ENCODE peak calls at places on chromosomes 6 and 20, in four cellular contexts. V is heart left ventricle, W is tibial nerve, H is erythroblast. A is an unnamed sample.

GRCh38 chr6:39835856-39836442 is 43.8 kb downstream of the DAAM2 start:
- DNase-seq in W (no peak), H (no peak), V (no peak), A (no peak)

GRCh38 chr6:121849477-121849876 is 414.0 kb downstream of the GJA1 start:
- DNase-seq in V (peak), H (peak), W (peak), A (peak)

GRCh38 chr6:14396826-14397517 is 279.4 kb downstream of the CD83 start:
- DNase-seq in W (no peak), H (peak), V (no peak), A (peak)

GRCh38 chr20:47080365-47080764 is 185.7 kb downstream of the EYA2 start:
- DNase-seq in H (no peak), W (no peak), V (no peak), A (no peak)

GRCh38 chr20:44448753-44449546 is 26.7 kb upstream of the TTPAL start:
- DNase-seq in W (no peak), H (peak), V (no peak), A (peak)

GRCh38 chr20:63747622-63748355 is 8.2 kb downstream of the SLC2A4RG start:
- DNase-seq in W (no peak), V (no peak), H (no peak), A (no peak)

GRCh38 chr6:38843798-38844197 is 128.7 kb downstream of the DNAH8 start:
- DNase-seq in V (no peak), W (no peak), H (no peak), A (no peak)

GRCh38 chr6:46565531-46565930 is 74.3 kb upstream of the RCAN2 start:
- DNase-seq in V (no peak), H (no peak), W (no peak), A (no peak)

GRCh38 chr6:71349395-71349794 is 60.8 kb downstream of the OGFRL1 start:
- DNase-seq in W (no peak), V (no peak), H (peak), A (no peak)

GRCh38 chr20:50034567-50035170 is 51.9 kb downstream of the SNAI1 start:
- DNase-seq in W (no peak), H (no peak), V (no peak), A (no peak)

GRCh38 chr6:112018619-112019416 is 35.1 kb upstream of the CCN6 start:
- DNase-seq in V (peak), W (no peak), H (no peak), A (no peak)

GRCh38 chr6:123801067-123801466 is 2.6 kb upstream of the NKAIN2 start:
- DNase-seq in H (no peak), W (no peak), V (no peak), A (no peak)

GRCh38 chr6:23006656-23007055 is 437.3 kb downstream of the HDGFL1 start:
- DNase-seq in W (no peak), V (no peak), H (no peak), A (no peak)

GRCh38 chr6:29516108-29516507 is 28.4 kb upstream of the MAS1L start:
- DNase-seq in W (no peak), V (no peak), H (no peak), A (no peak)

GRCh38 chr20:37757550-37757949 is 63.7 kb downstream of the CTNNBL1 start:
- DNase-seq in W (no peak), V (no peak), H (peak), A (no peak)

GRCh38 chr20:33664762-33665144 is 2.0 kb upstream of the ACTL10 start:
- DNase-seq in W (no peak), H (no peak), V (no peak), A (no peak)

GRCh38 chr20:19806806-19807691 is 49.0 kb downstream of the RIN2 start:
- DNase-seq in V (no peak), H (no peak), W (no peak), A (no peak)

DNA sequence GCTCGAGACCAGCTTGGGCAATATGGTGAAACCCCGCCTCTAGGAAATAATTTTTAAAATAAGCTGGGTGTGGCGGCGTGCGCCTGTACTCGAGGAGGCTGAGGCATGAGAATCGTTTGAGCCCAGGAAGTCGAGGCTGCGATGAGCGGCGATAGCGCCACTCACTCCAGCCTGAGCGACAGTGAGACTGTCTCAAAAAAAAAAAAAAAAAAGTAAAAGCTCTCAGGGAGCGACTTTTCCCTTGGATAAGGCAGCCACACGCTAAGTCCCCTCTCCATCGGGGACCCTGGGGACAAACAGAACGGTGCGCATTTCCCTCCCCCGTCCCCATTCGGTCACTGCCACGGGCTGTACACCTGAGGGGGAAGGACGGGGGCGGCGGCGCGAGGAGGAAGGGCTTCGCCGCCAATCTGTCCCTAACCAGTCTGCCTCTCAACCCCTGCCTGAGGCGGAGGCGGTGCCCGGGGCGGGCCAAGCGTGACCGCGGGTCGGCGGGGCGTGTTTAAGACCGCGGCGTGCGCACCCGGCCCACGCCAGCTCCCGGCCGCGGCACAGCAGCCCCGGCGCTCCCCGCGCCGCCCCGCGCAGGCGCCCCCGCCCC is at the start of gene GMPR:
- DNase-seq in W (peak), H (peak), V (peak), A (peak)
- TF ChIP-seq POLR2A in W (no peak), H (peak), V (peak), A (no peak)

GRCh38 chr20:833450-834150 is at the start of gene FAM110A:
- DNase-seq in W (peak), V (peak), H (peak), A (peak)
- TF ChIP-seq POLR2A in W (no peak), V (no peak), H (peak), A (peak)

GRCh38 chr6:52328303-52328662 is 33.7 kb upstream of the PAQR8 start:
- DNase-seq in W (no peak), V (no peak), H (no peak), A (no peak)
- TF ChIP-seq POLR2A in W (no peak), V (no peak), H (no peak), A (no peak)

GRCh38 chr6:35731414-35731735 is 5.5 kb upstream of the ARMC12 start:
- DNase-seq in V (peak), H (peak), W (peak), A (peak)
- TF ChIP-seq POLR2A in V (peak), H (peak), W (peak), A (peak)

GRCh38 chr20:17787816-17788215 is 88.0 kb downstream of the BANF2 start:
- DNase-seq in W (no peak), H (no peak), V (no peak), A (no peak)
- TF ChIP-seq POLR2A in W (no peak), H (no peak), V (no peak), A (no peak)

DNA sequence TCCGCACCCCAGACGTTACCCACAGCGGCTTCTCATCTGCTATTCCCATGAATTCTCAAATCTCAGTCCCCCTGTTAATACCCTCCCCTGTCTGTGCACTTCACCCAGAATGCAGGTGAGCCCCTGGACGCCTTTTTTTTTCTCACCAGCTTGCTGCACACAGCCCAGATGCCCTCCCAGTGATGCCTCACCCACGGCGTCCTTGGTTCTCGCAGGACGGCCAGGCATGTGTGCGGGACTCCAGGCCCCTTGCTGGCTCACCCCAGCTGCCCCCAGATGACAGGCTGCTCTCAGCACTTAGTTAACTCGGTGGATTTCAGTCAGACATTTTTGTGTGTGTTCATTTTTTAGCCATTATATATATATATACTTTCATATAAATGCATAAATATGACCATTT is 25.4 kb upstream of the PI16 start:
- DNase-seq in W (no peak), V (no peak), H (no peak), A (no peak)
- TF ChIP-seq POLR2A in W (no peak), V (no peak), H (no peak), A (no peak)

GRCh38 chr6:31901415-31901952 is 402 bp downstream of the ZBTB12 start:
- DNase-seq in H (peak), V (peak), W (peak), A (peak)

GRCh38 chr6:31899882-31900722 is 1.8 kb downstream of the ZBTB12 start:
- DNase-seq in W (no peak), V (no peak), H (no peak), A (no peak)

GRCh38 chr6:31900917-31901414 is 920 bp downstream of the ZBTB12 start:
- DNase-seq in W (no peak), V (no peak), H (no peak), A (no peak)

GRCh38 chr6:31903957-31904356 is 2.1 kb upstream of the ZBTB12 start:
- DNase-seq in V (no peak), H (peak), W (no peak), A (no peak)

GRCh38 chr6:31901953-31902643 is at the start of gene ZBTB12:
- DNase-seq in W (peak), H (peak), V (peak), A (peak)
- TF ChIP-seq POLR2A in W (no peak), H (peak), V (peak), A (no peak)

A was measured in GM12892.